ENCODE peak calls at places on chromosomes 1 and 21, in ten cellular contexts. One of them, this sample, is unnamed.

GRCh38 chr1:234139966-234140365 is 233.3 kb upstream of the COA6 start:
- DNase-seq in GM12865: no peak
- DNase-seq in dermis microvascular lymphatic vessel endothelial cell: peak
- DNase-seq in NCI-H1092: no peak
- DNase-seq in mesendoderm: no peak
- DNase-seq in heart left ventricle: no peak
- DNase-seq in NCI-H446: no peak
- DNase-seq in NCI-H1436: no peak
- DNase-seq in HuH-7: no peak
- DNase-seq in osteocyte: no peak
- DNase-seq in this sample: no peak

GRCh38 chr1:51558375-51558924 is 39.4 kb upstream of the EPS15 start:
- DNase-seq in GM12865: peak
- DNase-seq in dermis microvascular lymphatic vessel endothelial cell: peak
- DNase-seq in NCI-H1092: no peak
- DNase-seq in mesendoderm: peak
- DNase-seq in heart left ventricle: no peak
- DNase-seq in NCI-H446: no peak
- DNase-seq in NCI-H1436: no peak
- DNase-seq in HuH-7: no peak
- DNase-seq in osteocyte: no peak
- DNase-seq in this sample: no peak

GRCh38 chr1:45971922-45972321 is 160.5 kb downstream of the PIK3R3 start:
- DNase-seq in GM12865: no peak
- DNase-seq in dermis microvascular lymphatic vessel endothelial cell: no peak
- DNase-seq in NCI-H1092: no peak
- DNase-seq in mesendoderm: no peak
- DNase-seq in heart left ventricle: no peak
- DNase-seq in NCI-H446: no peak
- DNase-seq in NCI-H1436: no peak
- DNase-seq in HuH-7: no peak
- DNase-seq in osteocyte: no peak
- DNase-seq in this sample: no peak

GRCh38 chr1:180952657-180953013 is 39.9 kb downstream of the KIAA1614 start:
- DNase-seq in GM12865: no peak
- DNase-seq in dermis microvascular lymphatic vessel endothelial cell: no peak
- DNase-seq in NCI-H1092: no peak
- DNase-seq in mesendoderm: no peak
- DNase-seq in heart left ventricle: no peak
- DNase-seq in NCI-H446: no peak
- DNase-seq in NCI-H1436: no peak
- DNase-seq in HuH-7: no peak
- DNase-seq in osteocyte: no peak
- DNase-seq in this sample: no peak

GRCh38 chr1:149942207-149942606 is 5.5 kb upstream of the MTMR11 start:
- DNase-seq in GM12865: no peak
- DNase-seq in dermis microvascular lymphatic vessel endothelial cell: peak
- DNase-seq in NCI-H1092: no peak
- DNase-seq in mesendoderm: peak
- DNase-seq in heart left ventricle: no peak
- DNase-seq in NCI-H446: peak
- DNase-seq in NCI-H1436: no peak
- DNase-seq in HuH-7: peak
- DNase-seq in osteocyte: no peak
- DNase-seq in this sample: no peak

GRCh38 chr1:54591127-54591756 is 32.1 kb downstream of the FAM151A start:
- DNase-seq in GM12865: no peak
- DNase-seq in dermis microvascular lymphatic vessel endothelial cell: no peak
- DNase-seq in NCI-H1092: no peak
- DNase-seq in mesendoderm: no peak
- DNase-seq in heart left ventricle: no peak
- DNase-seq in NCI-H446: no peak
- DNase-seq in NCI-H1436: no peak
- DNase-seq in HuH-7: no peak
- DNase-seq in osteocyte: no peak
- DNase-seq in this sample: no peak

GRCh38 chr1:193786041-193786440 is 599.6 kb upstream of the B3GALT2 start:
- DNase-seq in GM12865: no peak
- DNase-seq in dermis microvascular lymphatic vessel endothelial cell: no peak
- DNase-seq in NCI-H1092: no peak
- DNase-seq in mesendoderm: no peak
- DNase-seq in heart left ventricle: no peak
- DNase-seq in NCI-H446: peak
- DNase-seq in NCI-H1436: no peak
- DNase-seq in HuH-7: no peak
- DNase-seq in osteocyte: no peak
- DNase-seq in this sample: no peak

GRCh38 chr1:42940851-42941639 is 17.6 kb downstream of the SLC2A1 start:
- DNase-seq in GM12865: peak
- DNase-seq in dermis microvascular lymphatic vessel endothelial cell: peak
- DNase-seq in NCI-H1092: no peak
- DNase-seq in mesendoderm: peak
- DNase-seq in heart left ventricle: no peak
- DNase-seq in NCI-H446: no peak
- DNase-seq in NCI-H1436: no peak
- DNase-seq in HuH-7: no peak
- DNase-seq in osteocyte: no peak
- DNase-seq in this sample: no peak

GRCh38 chr1:1164701-1165451 is 8.8 kb upstream of the TTLL10 start:
- DNase-seq in GM12865: no peak
- DNase-seq in dermis microvascular lymphatic vessel endothelial cell: no peak
- DNase-seq in NCI-H1092: no peak
- DNase-seq in mesendoderm: peak
- DNase-seq in heart left ventricle: no peak
- DNase-seq in NCI-H446: no peak
- DNase-seq in NCI-H1436: no peak
- DNase-seq in HuH-7: no peak
- DNase-seq in osteocyte: no peak
- DNase-seq in this sample: no peak

GRCh38 chr1:229905031-229905545 is 161.9 kb upstream of the GALNT2 start:
- DNase-seq in GM12865: no peak
- DNase-seq in dermis microvascular lymphatic vessel endothelial cell: no peak
- DNase-seq in NCI-H1092: no peak
- DNase-seq in mesendoderm: no peak
- DNase-seq in heart left ventricle: no peak
- DNase-seq in NCI-H446: no peak
- DNase-seq in NCI-H1436: no peak
- DNase-seq in HuH-7: no peak
- DNase-seq in osteocyte: no peak
- DNase-seq in this sample: no peak

GRCh38 chr1:9422921-9423505 is 116.3 kb upstream of the SLC25A33 start:
- DNase-seq in GM12865: peak
- DNase-seq in dermis microvascular lymphatic vessel endothelial cell: no peak
- DNase-seq in NCI-H1092: no peak
- DNase-seq in mesendoderm: no peak
- DNase-seq in heart left ventricle: no peak
- DNase-seq in NCI-H446: peak
- DNase-seq in NCI-H1436: no peak
- DNase-seq in HuH-7: no peak
- DNase-seq in osteocyte: no peak
- DNase-seq in this sample: no peak

GRCh38 chr1:155174334-155175280 is 958 bp downstream of the TRIM46 start:
- DNase-seq in GM12865: peak
- DNase-seq in dermis microvascular lymphatic vessel endothelial cell: peak
- DNase-seq in NCI-H1092: peak
- DNase-seq in mesendoderm: peak
- DNase-seq in heart left ventricle: no peak
- DNase-seq in NCI-H446: peak
- DNase-seq in NCI-H1436: peak
- DNase-seq in HuH-7: no peak
- DNase-seq in osteocyte: peak
- DNase-seq in this sample: no peak

GRCh38 chr1:1039145-1039910 is 19.4 kb downstream of the AGRN start:
- DNase-seq in GM12865: no peak
- DNase-seq in dermis microvascular lymphatic vessel endothelial cell: no peak
- DNase-seq in NCI-H1092: no peak
- DNase-seq in mesendoderm: no peak
- DNase-seq in heart left ventricle: no peak
- DNase-seq in NCI-H446: no peak
- DNase-seq in NCI-H1436: no peak
- DNase-seq in HuH-7: no peak
- DNase-seq in osteocyte: no peak
- DNase-seq in this sample: no peak

GRCh38 chr1:81545734-81546133 is 255.0 kb upstream of the ADGRL2 start:
- DNase-seq in GM12865: no peak
- DNase-seq in dermis microvascular lymphatic vessel endothelial cell: no peak
- DNase-seq in NCI-H1092: no peak
- DNase-seq in mesendoderm: no peak
- DNase-seq in heart left ventricle: no peak
- DNase-seq in NCI-H446: no peak
- DNase-seq in NCI-H1436: no peak
- DNase-seq in HuH-7: no peak
- DNase-seq in osteocyte: no peak
- DNase-seq in this sample: no peak

GRCh38 chr1:31691446-31691845 is 12.4 kb downstream of the COL16A1 start:
- DNase-seq in GM12865: no peak
- DNase-seq in dermis microvascular lymphatic vessel endothelial cell: no peak
- DNase-seq in NCI-H1092: no peak
- DNase-seq in mesendoderm: no peak
- DNase-seq in heart left ventricle: no peak
- DNase-seq in NCI-H446: no peak
- DNase-seq in NCI-H1436: no peak
- DNase-seq in HuH-7: no peak
- DNase-seq in osteocyte: no peak
- DNase-seq in this sample: no peak

GRCh38 chr21:31929548-31929947 is 56.7 kb downstream of the HUNK start:
- DNase-seq in GM12865: no peak
- DNase-seq in dermis microvascular lymphatic vessel endothelial cell: no peak
- DNase-seq in NCI-H1092: no peak
- DNase-seq in mesendoderm: no peak
- DNase-seq in heart left ventricle: no peak
- DNase-seq in NCI-H446: no peak
- DNase-seq in NCI-H1436: no peak
- DNase-seq in HuH-7: peak
- DNase-seq in osteocyte: no peak
- DNase-seq in this sample: no peak

GRCh38 chr1:212699839-212700596 is at the start of gene BATF3:
- DNase-seq in GM12865: peak
- DNase-seq in dermis microvascular lymphatic vessel endothelial cell: peak
- DNase-seq in NCI-H1092: no peak
- DNase-seq in mesendoderm: no peak
- DNase-seq in heart left ventricle: peak
- DNase-seq in NCI-H446: peak
- DNase-seq in NCI-H1436: peak
- DNase-seq in HuH-7: peak
- DNase-seq in osteocyte: peak
- DNase-seq in this sample: no peak

GRCh38 chr1:6547301-6547700 is 7.0 kb downstream of the NOL9 start:
- DNase-seq in GM12865: no peak
- DNase-seq in dermis microvascular lymphatic vessel endothelial cell: peak
- DNase-seq in NCI-H1092: no peak
- DNase-seq in mesendoderm: no peak
- DNase-seq in heart left ventricle: no peak
- DNase-seq in NCI-H446: no peak
- DNase-seq in NCI-H1436: no peak
- DNase-seq in HuH-7: no peak
- DNase-seq in osteocyte: no peak
- DNase-seq in this sample: no peak

GRCh38 chr1:86184401-86184800 is 27.8 kb upstream of the COL24A1 start:
- DNase-seq in GM12865: no peak
- DNase-seq in dermis microvascular lymphatic vessel endothelial cell: no peak
- DNase-seq in NCI-H1092: no peak
- DNase-seq in mesendoderm: no peak
- DNase-seq in heart left ventricle: no peak
- DNase-seq in NCI-H446: no peak
- DNase-seq in NCI-H1436: no peak
- DNase-seq in HuH-7: no peak
- DNase-seq in osteocyte: no peak
- DNase-seq in this sample: no peak

GRCh38 chr21:46605759-46606426 is 1.0 kb upstream of the S100B start:
- DNase-seq in GM12865: peak
- DNase-seq in dermis microvascular lymphatic vessel endothelial cell: no peak
- DNase-seq in NCI-H1092: no peak
- DNase-seq in mesendoderm: no peak
- DNase-seq in heart left ventricle: peak
- DNase-seq in NCI-H446: no peak
- DNase-seq in NCI-H1436: no peak
- DNase-seq in HuH-7: no peak
- DNase-seq in osteocyte: no peak
- DNase-seq in this sample: no peak

GRCh38 chr21:41593784-41594138 is 85.8 kb upstream of the TMPRSS2 start:
- DNase-seq in GM12865: no peak
- DNase-seq in dermis microvascular lymphatic vessel endothelial cell: no peak
- DNase-seq in NCI-H1092: no peak
- DNase-seq in mesendoderm: peak
- DNase-seq in heart left ventricle: no peak
- DNase-seq in NCI-H446: no peak
- DNase-seq in NCI-H1436: no peak
- DNase-seq in HuH-7: no peak
- DNase-seq in osteocyte: no peak
- DNase-seq in this sample: no peak

GRCh38 chr1:104195395-104195794 is 445.7 kb downstream of the AMY1C start:
- DNase-seq in GM12865: no peak
- DNase-seq in dermis microvascular lymphatic vessel endothelial cell: no peak
- DNase-seq in NCI-H1092: no peak
- DNase-seq in mesendoderm: peak
- DNase-seq in heart left ventricle: no peak
- DNase-seq in NCI-H446: no peak
- DNase-seq in NCI-H1436: no peak
- DNase-seq in HuH-7: no peak
- DNase-seq in osteocyte: no peak
- DNase-seq in this sample: no peak

GRCh38 chr1:13749543-13750307 is 49.7 kb downstream of the PRDM2 start:
- DNase-seq in GM12865: peak
- DNase-seq in dermis microvascular lymphatic vessel endothelial cell: peak
- DNase-seq in NCI-H1092: peak
- DNase-seq in mesendoderm: peak
- DNase-seq in heart left ventricle: peak
- DNase-seq in NCI-H446: no peak
- DNase-seq in NCI-H1436: no peak
- DNase-seq in HuH-7: peak
- DNase-seq in osteocyte: peak
- DNase-seq in this sample: no peak

GRCh38 chr1:28115267-28115666 is 26.9 kb upstream of the EYA3 start:
- DNase-seq in GM12865: peak
- DNase-seq in dermis microvascular lymphatic vessel endothelial cell: no peak
- DNase-seq in NCI-H1092: no peak
- DNase-seq in mesendoderm: peak
- DNase-seq in heart left ventricle: no peak
- DNase-seq in NCI-H446: no peak
- DNase-seq in NCI-H1436: no peak
- DNase-seq in HuH-7: no peak
- DNase-seq in osteocyte: no peak
- DNase-seq in this sample: no peak

GRCh38 chr1:7702365-7702764 is 68.7 kb upstream of the VAMP3 start:
- DNase-seq in GM12865: no peak
- DNase-seq in dermis microvascular lymphatic vessel endothelial cell: no peak
- DNase-seq in NCI-H1092: peak
- DNase-seq in mesendoderm: peak
- DNase-seq in heart left ventricle: no peak
- DNase-seq in NCI-H446: peak
- DNase-seq in NCI-H1436: no peak
- DNase-seq in HuH-7: no peak
- DNase-seq in osteocyte: no peak
- DNase-seq in this sample: no peak

GRCh38 chr1:193786996-193787546 is 600.7 kb upstream of the B3GALT2 start:
- DNase-seq in GM12865: no peak
- DNase-seq in dermis microvascular lymphatic vessel endothelial cell: no peak
- DNase-seq in NCI-H1092: no peak
- DNase-seq in mesendoderm: peak
- DNase-seq in heart left ventricle: no peak
- DNase-seq in NCI-H446: no peak
- DNase-seq in NCI-H1436: no peak
- DNase-seq in HuH-7: no peak
- DNase-seq in osteocyte: no peak
- DNase-seq in this sample: no peak

GRCh38 chr21:37367758-37368535 is 1.4 kb downstream of the DYRK1A start:
- DNase-seq in GM12865: peak
- DNase-seq in dermis microvascular lymphatic vessel endothelial cell: peak
- DNase-seq in NCI-H1092: no peak
- DNase-seq in mesendoderm: peak
- DNase-seq in heart left ventricle: peak
- DNase-seq in NCI-H446: no peak
- DNase-seq in NCI-H1436: no peak
- DNase-seq in HuH-7: no peak
- DNase-seq in osteocyte: no peak
- DNase-seq in this sample: no peak

GRCh38 chr1:38941527-38942019 is at the start of gene RHBDL2:
- DNase-seq in GM12865: no peak
- DNase-seq in dermis microvascular lymphatic vessel endothelial cell: peak
- DNase-seq in NCI-H1092: no peak
- DNase-seq in mesendoderm: no peak
- DNase-seq in heart left ventricle: peak
- DNase-seq in NCI-H446: peak
- DNase-seq in NCI-H1436: no peak
- DNase-seq in HuH-7: no peak
- DNase-seq in osteocyte: no peak
- DNase-seq in this sample: no peak

This sample was measured in NCI-H187.